ENCODE peak calls at places on chromosomes 16 and 17, in four cellular contexts. U is WTC11, G is HEK293T, K is HepG2. A is an unnamed sample.

GRCh38 chr17:61291457-61292311 is 108.0 kb upstream of the TBX2 start:
- DNase-seq in U (no peak), G (no peak), K (no peak), A (no peak)

GRCh38 chr17:32943647-32944191 is 15.8 kb downstream of the TMEM98 start:
- DNase-seq in U (no peak), G (no peak), K (peak; percentile 58), A (no peak)

GRCh38 chr17:81722184-81723120 is 10.4 kb downstream of the SLC25A10 start:
- DNase-seq in U (no peak), G (no peak), K (no peak), A (peak; percentile 80)

GRCh38 chr16:8781797-8782196 is 15.6 kb downstream of the TMEM186 start:
- DNase-seq in U (no peak), G (no peak), K (no peak), A (no peak)

GRCh38 chr16:64952177-64952576 is 169.7 kb downstream of the CDH11 start:
- DNase-seq in U (no peak), G (no peak), K (no peak), A (no peak)

GRCh38 chr17:51692917-51693316 is 432.6 kb downstream of the UTP18 start:
- DNase-seq in U (no peak), G (no peak), K (no peak), A (no peak)

GRCh38 chr16:8571061-8571596 is 19.2 kb downstream of the TMEM114 start:
- DNase-seq in U (no peak), G (no peak), K (peak; percentile 94), A (no peak)

GRCh38 chr16:56657555-56658430 is at the start of gene MT1F:
- DNase-seq in U (peak; percentile 92), G (peak; percentile 57), K (peak; percentile 85), A (peak; percentile 85)

GRCh38 chr16:20867585-20867984 is 32.6 kb downstream of the DCUN1D3 start:
- DNase-seq in U (no peak), G (no peak), K (no peak), A (no peak)

GRCh38 chr16:89678258-89678657 is 8.2 kb upstream of the CDK10 start:
- DNase-seq in U (no peak), G (no peak), K (no peak), A (no peak)

GRCh38 chr17:51767287-51767686 is 391.2 kb downstream of the CA10 start:
- DNase-seq in U (no peak), G (no peak), K (no peak), A (no peak)

GRCh38 chr16:77905356-77905920 is 116.9 kb upstream of the CLEC3A start:
- DNase-seq in U (no peak), G (no peak), K (no peak), A (no peak)

GRCh38 chr16:57577691-57578224 is 35.3 kb downstream of the ADGRG5 start:
- DNase-seq in U (no peak), G (no peak), K (no peak), A (no peak)

GRCh38 chr16:81204794-81205680 is 33.5 kb upstream of the BCO1 start:
- DNase-seq in U (no peak), G (peak; percentile 56), K (peak; percentile 61), A (peak; percentile 52)

GRCh38 chr17:28033972-28034714 is 8.3 kb upstream of the NLK start:
- DNase-seq in U (no peak), G (no peak), K (no peak), A (peak; percentile 74)

GRCh38 chr17:40018211-40019121 is 3.2 kb downstream of the CSF3 start:
- DNase-seq in U (peak; percentile 41), G (no peak), K (no peak), A (no peak)

GRCh38 chr16:14003119-14003570 is 68.0 kb upstream of the MRTFB start:
- DNase-seq in U (peak; percentile 69), G (peak; percentile 65), K (no peak), A (peak; percentile 36)

GRCh38 chr16:67672739-67673662 is 6.4 kb downstream of the C16orf86 start:
- DNase-seq in U (peak; percentile 79), G (peak; percentile 74), K (peak; percentile 72), A (peak; percentile 80)

GRCh38 chr16:76910931-76911330 is 280.1 kb upstream of the MON1B start:
- DNase-seq in U (no peak), G (no peak), K (no peak), A (no peak)

GRCh38 chr17:49555495-49556018 is 20.1 kb upstream of the NXPH3 start:
- DNase-seq in U (no peak), G (peak; percentile 5), K (no peak), A (no peak)

GRCh38 chr17:43528319-43528987 is 17.7 kb downstream of the ETV4 start:
- DNase-seq in U (no peak), G (no peak), K (peak; percentile 99), A (peak; percentile 40)

GRCh38 chr17:39845052-39845976 is 18.8 kb downstream of the IKZF3 start:
- DNase-seq in U (no peak), G (no peak), K (no peak), A (no peak)

GRCh38 chr16:10521681-10522274 is 58.6 kb downstream of the EMP2 start:
- DNase-seq in U (peak; percentile 52), G (peak; percentile 68), K (peak; percentile 79), A (peak; percentile 73)

GRCh38 chr17:78862073-78863023 is 21.7 kb upstream of the USP36 start:
- DNase-seq in U (no peak), G (no peak), K (peak; percentile 62), A (peak; percentile 78)

GRCh38 chr16:23107878-23108277 is 41.4 kb downstream of the USP31 start:
- DNase-seq in U (no peak), G (no peak), K (no peak), A (no peak)

GRCh38 chr16:11884035-11884434 is 31.7 kb downstream of the GSPT1 start:
- DNase-seq in U (no peak), G (no peak), K (no peak), A (no peak)

GRCh38 chr17:40499551-40500189 is 1.8 kb downstream of the TNS4 start:
- DNase-seq in U (peak; percentile 87), G (peak; percentile 52), K (peak; percentile 84), A (no peak)

GRCh38 chr16:35685085-35685484 is 2225.7 kb downstream of the TP53TG3F start:
- DNase-seq in U (no peak), G (no peak), K (no peak), A (no peak)

GRCh38 chr17:33520404-33521032 is 227.4 kb upstream of the ASIC2 start:
- DNase-seq in U (peak; percentile 85), G (peak; percentile 55), K (peak; percentile 23), A (peak; percentile 75)

DNA sequence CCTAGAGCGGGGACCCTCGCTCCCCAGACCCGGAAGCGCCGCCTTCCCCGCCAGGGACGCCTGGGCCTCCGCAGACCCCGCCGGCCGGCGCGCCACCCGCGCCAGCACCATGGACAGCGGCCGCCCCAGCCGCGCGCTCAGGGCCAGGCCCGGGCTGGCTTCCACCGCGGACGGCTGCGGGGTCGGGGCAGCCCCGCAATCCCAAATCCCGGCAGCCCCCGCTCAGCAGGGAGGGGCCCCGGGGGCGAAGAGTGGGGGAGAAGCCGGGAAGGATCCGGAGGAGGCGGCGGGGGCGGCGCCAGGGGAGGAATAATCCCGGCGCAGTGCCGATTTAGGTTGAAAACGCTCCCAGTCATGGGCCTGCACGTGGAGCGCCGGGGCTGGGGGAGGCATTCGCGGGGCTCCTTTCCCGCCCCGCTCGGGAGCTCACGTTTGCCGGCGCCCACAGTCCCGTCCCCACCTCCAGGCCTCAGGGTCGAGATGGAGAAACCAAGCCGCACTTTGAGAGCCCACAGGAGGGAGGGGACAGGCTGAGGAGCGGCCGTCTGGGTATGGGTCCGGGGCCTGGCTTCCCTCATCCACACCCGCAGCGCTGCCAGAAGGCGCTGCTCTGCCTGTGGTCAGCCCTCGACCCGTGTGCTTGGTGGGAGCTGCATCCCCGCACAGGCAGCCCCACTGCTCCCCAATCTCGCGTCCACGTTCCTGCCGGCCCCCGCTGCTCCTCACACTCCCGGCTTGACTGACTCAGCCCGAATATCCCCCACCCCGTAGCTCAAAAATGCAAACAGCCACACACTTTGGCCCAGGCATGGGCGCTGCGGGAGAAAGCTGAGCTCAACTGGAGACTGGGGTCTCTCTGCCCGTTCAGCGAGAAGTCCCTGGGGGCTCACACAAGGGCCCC is 4.7 kb downstream of the FBXL16 start:
- DNase-seq in U (peak; percentile 76), G (peak; percentile 62), K (no peak), A (peak; percentile 77)
- TF ChIP-seq ELF4 in U (peak; percentile 93), G (no peak), K (no peak), A (no peak)

DNA sequence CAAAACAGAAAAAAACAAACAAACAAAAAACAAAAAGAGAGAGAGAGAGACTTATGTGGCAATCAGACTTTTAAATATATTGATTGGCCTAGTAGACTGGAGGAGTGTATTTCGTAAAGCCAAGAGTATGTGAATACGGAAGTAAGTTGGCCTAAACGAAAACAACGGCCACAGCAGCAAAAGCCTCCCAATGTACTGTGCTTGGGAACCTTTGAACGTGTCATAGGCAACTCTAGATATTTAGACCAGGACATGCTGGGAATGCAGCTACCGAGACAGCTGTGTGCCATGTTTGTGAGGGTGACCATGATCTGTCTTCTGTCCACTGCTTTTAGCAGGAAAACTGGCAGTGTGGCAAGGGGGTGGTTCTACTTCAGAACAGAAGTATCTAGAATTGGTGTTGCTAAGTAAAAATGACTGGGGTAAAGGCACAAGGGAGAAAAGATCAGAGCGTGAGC is 7.4 kb downstream of the MAF start:
- DNase-seq in U (no peak), G (no peak), K (no peak), A (no peak)
- TF ChIP-seq ELF4 in U (no peak), G (peak; percentile 17), K (no peak), A (no peak)

GRCh38 chr16:84053237-84053636 is 10.6 kb upstream of the SLC38A8 start:
- DNase-seq in U (no peak), G (no peak), K (no peak), A (no peak)
- TF ChIP-seq ELF4 in U (no peak), G (no peak), K (no peak), A (no peak)

GRCh38 chr16:1180772-1181714 is 28.1 kb downstream of the CACNA1H start:
- DNase-seq in U (no peak), G (no peak), K (no peak), A (no peak)

GRCh38 chr16:1184156-1184868 is 31.4 kb downstream of the CACNA1H start:
- DNase-seq in U (no peak), G (no peak), K (peak; percentile 76), A (no peak)

GRCh38 chr16:1184980-1185379 is 32.1 kb downstream of the CACNA1H start:
- DNase-seq in U (no peak), G (no peak), K (no peak), A (no peak)

GRCh38 chr16:1181715-1182671 is 29.1 kb downstream of the CACNA1H start:
- DNase-seq in U (no peak), G (no peak), K (peak; percentile 62), A (no peak)

GRCh38 chr16:1183235-1183907 is 30.5 kb downstream of the CACNA1H start:
- DNase-seq in U (peak; percentile 33), G (peak; percentile 35), K (no peak), A (peak; percentile 53)
- TF ChIP-seq ELF4 in U (no peak), G (no peak), K (no peak), A (no peak)

GRCh38 chr17:56812971-56813388 is 20.7 kb downstream of the C17orf67 start:
- DNase-seq in U (no peak), G (no peak), K (no peak), A (no peak)
- TF ChIP-seq ELF4 in U (no peak), G (no peak), K (no peak), A (no peak)

GRCh38 chr17:17386143-17386800 is 83.1 kb downstream of the NT5M start:
- DNase-seq in U (no peak), G (no peak), K (no peak), A (no peak)
- TF ChIP-seq ELF4 in U (no peak), G (no peak), K (no peak), A (no peak)

DNA sequence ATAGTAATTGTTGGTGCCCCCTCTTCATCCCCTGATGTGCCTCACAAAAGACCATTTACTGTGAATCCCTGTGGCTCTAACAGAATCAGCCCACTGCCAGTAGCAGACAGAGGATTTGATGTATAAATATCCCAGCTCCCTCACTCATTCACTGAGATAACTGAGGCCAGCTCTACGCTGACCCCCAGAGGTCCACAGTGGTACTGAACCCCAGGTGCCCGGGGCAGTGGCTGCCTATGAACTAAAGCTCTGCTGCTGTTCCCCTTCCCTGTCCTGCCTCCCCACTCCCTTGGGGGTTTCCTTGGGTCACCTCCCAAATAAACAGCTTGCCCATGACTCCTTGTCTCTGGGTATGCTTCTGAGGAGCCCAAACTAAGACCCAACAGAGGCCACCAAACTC is 295.8 kb downstream of the FOXL1 start:
- DNase-seq in U (peak; percentile 80), G (peak; percentile 65), K (no peak), A (peak; percentile 39)
- TF ChIP-seq ELF4 in U (no peak), G (no peak), K (no peak), A (no peak)

A was measured in K562.